ENCODE peak calls at places on chromosome 1, in nine cellular contexts. O is GM12891; T is head of caudate nucleus; E is naive thymus-derived CD8-positive, alpha-beta T cell; D is colonic mucosa; A is hepatocyte; Q is glomerular endothelial cell; J is kidney; S is HCT116. P is an unnamed sample.

GRCh38 chr1:13543927-13544556 is 30.2 kb upstream of the LRRC38 start:
- DNase-seq in O (no peak), T (peak), Q (no peak), D (no peak), A (peak), J (no peak), E (no peak), S (peak), P (no peak)

GRCh38 chr1:216184281-216184680 is 239.0 kb downstream of the USH2A start:
- DNase-seq in Q (no peak), S (no peak), E (no peak), T (no peak), A (no peak), J (no peak), D (no peak), O (no peak), P (no peak)

GRCh38 chr1:112375701-112376100 is 20.3 kb upstream of the CTTNBP2NL start:
- DNase-seq in Q (no peak), T (no peak), D (no peak), A (no peak), S (no peak), O (no peak), E (no peak), J (no peak), P (no peak)

GRCh38 chr1:216542741-216543140 is 119.5 kb upstream of the USH2A start:
- DNase-seq in O (no peak), Q (no peak), D (no peak), T (no peak), E (no peak), A (no peak), S (no peak), J (no peak), P (no peak)

GRCh38 chr1:207032528-207033017 is at the start of gene C1orf116:
- DNase-seq in T (no peak), E (no peak), Q (no peak), D (peak), J (peak), S (peak), O (no peak), A (peak), P (peak)

GRCh38 chr1:27536767-27537166 is 46.8 kb upstream of the WASF2 start:
- DNase-seq in O (no peak), Q (no peak), A (peak), D (no peak), T (peak), S (no peak), E (no peak), J (peak), P (no peak)

GRCh38 chr1:1014896-1015681 is 1.8 kb downstream of the ISG15 start:
- DNase-seq in O (no peak), A (peak), T (no peak), S (no peak), D (no peak), J (no peak), Q (no peak), E (no peak), P (no peak)

GRCh38 chr1:246333855-246334254 is 173.2 kb downstream of the SMYD3 start:
- DNase-seq in O (no peak), T (no peak), A (no peak), D (no peak), E (no peak), Q (no peak), S (no peak), J (no peak), P (no peak)

GRCh38 chr1:30760596-30761311 is 3.2 kb upstream of the LAPTM5 start:
- DNase-seq in E (no peak), D (no peak), O (no peak), A (no peak), S (no peak), Q (no peak), T (no peak), J (peak), P (no peak)

GRCh38 chr1:221316491-221317056 is 425.3 kb downstream of the DUSP10 start:
- DNase-seq in T (no peak), D (no peak), J (no peak), S (no peak), Q (no peak), O (no peak), A (no peak), E (no peak), P (no peak)

GRCh38 chr1:183506561-183506960 is 34.3 kb downstream of the SMG7 start:
- DNase-seq in A (no peak), S (no peak), E (no peak), T (no peak), O (no peak), Q (no peak), D (no peak), J (no peak), P (no peak)

GRCh38 chr1:32962248-32962896 is 2.2 kb downstream of the RNF19B start:
- DNase-seq in O (no peak), S (no peak), J (no peak), Q (no peak), A (no peak), D (no peak), E (no peak), T (no peak), P (no peak)

GRCh38 chr1:193335797-193336428 is 149.5 kb upstream of the B3GALT2 start:
- DNase-seq in A (no peak), D (no peak), E (no peak), Q (no peak), T (no peak), S (no peak), J (no peak), O (no peak), P (peak)